ENCODE peak calls at places on chromosomes 5 and 9, in four cellular contexts. C is GM04503; S is stimulated activated CD8-positive, alpha-beta memory T cell treated with anti-CD3 and anti-CD28 coated beads, Interleukin-4, amount 100 ng/mL, for 24 hours; H is left ventricle myocardium superior. X is an unnamed sample.
A peak's percentile ranks its signal among the peaks of the same experiment; 100 is the strongest.

GRCh38 chr5:41527201-41527779 is 16.9 kb upstream of the PLCXD3 start:
- DNase-seq in C (peak; percentile 91), S (no peak), H (peak; percentile 34), X (no peak)

GRCh38 chr9:115229496-115229895 is 111.5 kb upstream of the TNC start:
- DNase-seq in C (no peak), S (no peak), H (no peak), X (no peak)

GRCh38 chr5:120304653-120305052 is 159.4 kb upstream of the PRR16 start:
- DNase-seq in C (peak; percentile 60), S (no peak), H (no peak), X (peak; percentile 39)

GRCh38 chr9:124345751-124346281 is 69.4 kb downstream of the PSMB7 start:
- DNase-seq in C (no peak), S (no peak), H (peak; percentile 23), X (no peak)

GRCh38 chr5:168472329-168472728 is 13.9 kb upstream of the RARS1 start:
- DNase-seq in C (peak; percentile 85), S (no peak), H (no peak), X (no peak)

GRCh38 chr5:1887400-1888360 is 5.0 kb upstream of the IRX4 start:
- DNase-seq in C (no peak), S (no peak), H (no peak), X (no peak)

GRCh38 chr9:764105-764524 is 77.4 kb upstream of the DMRT1 start:
- DNase-seq in C (peak; percentile 20), S (no peak), H (peak; percentile 71), X (peak; percentile 87)

GRCh38 chr9:11107196-11107595 is 494.4 kb upstream of the PTPRD start:
- DNase-seq in C (no peak), S (no peak), H (no peak), X (no peak)

GRCh38 chr5:111494350-111494999 is 17.9 kb downstream of the STARD4 start:
- DNase-seq in C (no peak), S (no peak), H (no peak), X (no peak)

GRCh38 chr5:158406884-158407790 is 548.2 kb upstream of the CLINT1 start:
- DNase-seq in C (peak; percentile 61), S (no peak), H (no peak), X (peak; percentile 67)